ENCODE peak calls at places on chromosome 2, in seven cellular contexts. S is neural crest cell; W is frontal cortex; U is HCT116; Z is activated naive CD4-positive, alpha-beta T cell; R is activated naive CD8-positive, alpha-beta T cell treated with anti-CD3 and anti-CD28 coated beads, Interleukin-2, amount 50 U/mL, for 24 hours; C is AG10803. F is an unnamed sample.

GRCh38 chr2:54652540-54652939 is 70.9 kb upstream of the EML6 start:
- DNase-seq in W (no peak), C (no peak), Z (no peak), U (no peak), S (no peak), R (no peak), F (no peak)

GRCh38 chr2:65277791-65278449 is 50.3 kb downstream of the ACTR2 start:
- DNase-seq in C (no peak), W (no peak), S (no peak), U (no peak), R (no peak), Z (no peak), F (no peak)

GRCh38 chr2:38178556-38179419 is 102.8 kb upstream of the CYP1B1 start:
- DNase-seq in W (no peak), C (peak), R (no peak), S (no peak), Z (no peak), U (no peak), F (no peak)

GRCh38 chr2:180513389-180513788 is 467.0 kb upstream of the UBE2E3 start:
- DNase-seq in R (no peak), Z (no peak), C (no peak), U (no peak), W (no peak), S (no peak), F (no peak)

GRCh38 chr2:64988420-64989125 is 626 bp upstream of the SLC1A4 start:
- DNase-seq in U (peak), S (peak), Z (no peak), R (peak), C (peak), W (peak), F (peak)

GRCh38 chr2:241931084-241931975 is 61.8 kb downstream of the RTP5 start:
- DNase-seq in U (no peak), W (no peak), S (no peak), C (no peak), R (no peak), Z (no peak), F (no peak)

GRCh38 chr2:109521751-109522374 is 91.9 kb downstream of the SEPTIN10 start:
- DNase-seq in C (no peak), S (no peak), U (no peak), W (no peak), Z (no peak), R (no peak), F (no peak)

GRCh38 chr2:64652231-64653173 is 1.2 kb downstream of the SERTAD2 start:
- DNase-seq in C (peak), Z (no peak), S (no peak), R (peak), W (no peak), U (no peak), F (no peak)

GRCh38 chr2:27705851-27706622 is 42.3 kb downstream of the SLC4A1AP start:
- DNase-seq in R (no peak), S (no peak), C (peak), U (peak), Z (no peak), W (no peak), F (no peak)

GRCh38 chr2:119065146-119065545 is 93.4 kb downstream of the C1QL2 start:
- DNase-seq in S (no peak), Z (no peak), W (no peak), U (no peak), C (no peak), R (no peak), F (no peak)

F was measured in NCI-H1930.